ENCODE peak calls at places on chromosomes 1 and 21, in seven cellular contexts. O is H9, D is IMR-90, P is H1, A is mesendoderm, T is mesenchymal stem cell, J is trophoblast cell. C is an unnamed sample.

GRCh38 chr1:156126043-156126700 is 11.7 kb downstream of the LMNA start:
- DNase-seq in O (peak; percentile 84), D (peak; percentile 96), P (peak; percentile 88), A (peak; percentile 94), T (peak; percentile 99), J (peak; percentile 87), C (no peak)

GRCh38 chr1:173223031-173223380 is 15.9 kb upstream of the TNFSF4 start:
- DNase-seq in O (no peak), D (no peak), P (no peak), A (no peak), T (no peak), J (no peak), C (no peak)

GRCh38 chr1:183543619-183544204 is 46.5 kb downstream of the NCF2 start:
- DNase-seq in O (no peak), D (peak; percentile 74), P (no peak), A (peak; percentile 68), T (peak; percentile 76), J (peak; percentile 79), C (no peak)

GRCh38 chr1:67532452-67533216 is 102.4 kb upstream of the SERBP1 start:
- DNase-seq in O (peak; percentile 62), D (peak; percentile 91), P (no peak), A (peak; percentile 89), T (peak; percentile 81), J (peak; percentile 90), C (peak; percentile 56)

GRCh38 chr1:1068077-1068373 is 6.1 kb downstream of the RNF223 start:
- DNase-seq in O (no peak), D (no peak), P (no peak), A (no peak), T (no peak), J (no peak), C (no peak)

GRCh38 chr1:228156518-228156875 is 6.8 kb downstream of the GJC2 start:
- DNase-seq in O (no peak), D (no peak), P (no peak), A (no peak), T (no peak), J (no peak), C (no peak)

GRCh38 chr1:98963359-98963758 is 41.3 kb downstream of the PLPPR5 start:
- DNase-seq in O (no peak), D (peak; percentile 63), P (no peak), A (no peak), T (peak; percentile 37), J (peak; percentile 83), C (no peak)

GRCh38 chr1:4931486-4931885 is 277.1 kb downstream of the AJAP1 start:
- DNase-seq in O (peak; percentile 63), D (no peak), P (no peak), A (peak; percentile 57), T (no peak), J (no peak), C (no peak)

GRCh38 chr1:174005032-174005431 is 17.1 kb downstream of the RC3H1 start:
- DNase-seq in O (no peak), D (peak; percentile 34), P (no peak), A (no peak), T (peak; percentile 48), J (no peak), C (no peak)

GRCh38 chr1:162672678-162673259 is 40.5 kb downstream of the DDR2 start:
- DNase-seq in O (no peak), D (no peak), P (no peak), A (no peak), T (no peak), J (no peak), C (no peak)

GRCh38 chr1:92314024-92314423 is 15.2 kb downstream of the RPAP2 start:
- DNase-seq in O (no peak), D (no peak), P (no peak), A (no peak), T (no peak), J (no peak), C (no peak)

GRCh38 chr1:55402676-55403464 is 187.7 kb upstream of the USP24 start:
- DNase-seq in O (no peak), D (peak; percentile 73), P (no peak), A (no peak), T (no peak), J (no peak), C (no peak)

GRCh38 chr1:165254376-165254775 is 102.1 kb downstream of the LMX1A start:
- DNase-seq in O (no peak), D (no peak), P (no peak), A (no peak), T (no peak), J (no peak), C (no peak)

GRCh38 chr21:38992737-38993136 is 187.0 kb downstream of the ETS2 start:
- DNase-seq in O (no peak), D (no peak), P (no peak), A (no peak), T (no peak), J (no peak), C (no peak)

GRCh38 chr1:112700290-112701226 is 6.4 kb downstream of the RHOC start:
- DNase-seq in O (peak; percentile 86), D (peak; percentile 95), P (peak; percentile 83), A (peak; percentile 98), T (peak; percentile 98), J (peak; percentile 62), C (no peak)

GRCh38 chr1:94621392-94621791 is 79.8 kb upstream of the F3 start:
- DNase-seq in O (no peak), D (peak; percentile 52), P (no peak), A (no peak), T (peak; percentile 44), J (no peak), C (no peak)

GRCh38 chr1:111621050-111621449 is 1.5 kb downstream of the RAP1A start:
- DNase-seq in O (no peak), D (peak; percentile 11), P (no peak), A (no peak), T (no peak), J (no peak), C (no peak)

GRCh38 chr1:111625263-111625662 is 5.7 kb downstream of the RAP1A start:
- DNase-seq in O (no peak), D (no peak), P (no peak), A (no peak), T (no peak), J (no peak), C (no peak)

GRCh38 chr1:111628153-111628552 is 8.6 kb downstream of the RAP1A start:
- DNase-seq in O (no peak), D (no peak), P (no peak), A (peak; percentile 25), T (no peak), J (no peak), C (no peak)

GRCh38 chr1:111622166-111622565 is 2.6 kb downstream of the RAP1A start:
- DNase-seq in O (no peak), D (no peak), P (no peak), A (no peak), T (no peak), J (no peak), C (no peak)

DNA sequence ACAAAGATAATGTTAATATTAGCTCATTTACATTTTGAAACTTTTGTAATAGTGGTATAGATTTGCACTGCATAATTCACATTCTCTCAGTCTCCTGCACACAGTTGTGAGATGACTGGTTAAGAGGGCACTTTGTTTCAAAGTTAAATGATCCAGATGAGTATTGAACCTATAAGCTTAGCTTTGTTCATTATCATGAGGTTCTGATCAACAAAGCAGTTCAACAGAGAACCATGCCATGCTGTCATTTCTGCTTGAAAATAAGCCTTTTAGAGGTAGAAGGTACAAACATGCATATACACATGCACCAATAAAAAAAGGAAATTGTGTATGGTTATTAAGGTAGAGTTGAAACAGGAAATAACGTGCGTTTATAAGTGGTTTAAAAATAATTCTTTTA is 4.8 kb downstream of the RAP1A start:
- DNase-seq in O (no peak), D (no peak), P (no peak), A (no peak), T (no peak), J (no peak), C (no peak)
- H2BK5ac ChIP-seq in O (no peak overlapping the region), D (no peak overlapping the region), P (no peak overlapping the region), A (no peak overlapping the region), T (no peak overlapping the region), J (no peak overlapping the region), C (no peak overlapping the region)

DNA sequence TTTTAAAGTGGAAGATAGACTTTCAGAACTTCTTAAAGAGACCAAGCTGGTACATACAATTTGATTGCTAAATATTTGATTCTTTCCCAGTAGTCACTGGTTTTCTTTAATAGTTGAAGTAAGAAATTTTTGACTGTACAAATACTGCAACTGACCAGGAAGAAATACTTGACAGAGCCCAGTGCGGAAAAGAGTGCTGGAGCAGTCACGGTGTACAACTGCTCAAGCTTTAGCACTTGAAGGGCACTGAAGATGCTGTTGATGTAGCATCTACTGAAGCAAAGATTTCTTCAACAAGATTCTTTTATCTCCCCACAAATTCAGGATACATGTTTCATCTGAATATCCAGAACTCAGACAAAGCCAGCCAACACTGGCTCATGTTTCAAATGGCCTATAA is 41.5 kb downstream of the SLC35F3 start:
- DNase-seq in O (no peak), D (no peak), P (no peak), A (no peak), T (no peak), J (no peak), C (no peak)
- H2BK5ac ChIP-seq in O (no peak overlapping the region), D (no peak overlapping the region), P (no peak overlapping the region), A (no peak overlapping the region), T (no peak overlapping the region), J (no peak overlapping the region), C (no peak overlapping the region)

GRCh38 chr21:42522771-42523170 is 9.1 kb downstream of the SLC37A1 start:
- DNase-seq in O (no peak), D (no peak), P (no peak), A (no peak), T (no peak), J (no peak), C (no peak)

GRCh38 chr21:42521384-42521783 is 7.7 kb downstream of the SLC37A1 start:
- DNase-seq in O (no peak), D (no peak), P (no peak), A (no peak), T (no peak), J (no peak), C (no peak)

GRCh38 chr21:42520628-42521253 is 7.1 kb downstream of the SLC37A1 start:
- DNase-seq in O (peak; percentile 63), D (no peak), P (peak; percentile 65), A (peak; percentile 35), T (no peak), J (no peak), C (no peak)

GRCh38 chr21:42522271-42522670 is 8.6 kb downstream of the SLC37A1 start:
- DNase-seq in O (no peak), D (no peak), P (no peak), A (no peak), T (no peak), J (no peak), C (no peak)

GRCh38 chr21:42521805-42522204 is 8.2 kb downstream of the SLC37A1 start:
- DNase-seq in O (no peak), D (no peak), P (no peak), A (no peak), T (no peak), J (no peak), C (no peak)
- H2BK5ac ChIP-seq in O (no peak overlapping the region), D (no peak overlapping the region), P (no peak overlapping the region), A (no peak overlapping the region), T (no peak overlapping the region), J (no peak overlapping the region), C (no peak overlapping the region)

DNA sequence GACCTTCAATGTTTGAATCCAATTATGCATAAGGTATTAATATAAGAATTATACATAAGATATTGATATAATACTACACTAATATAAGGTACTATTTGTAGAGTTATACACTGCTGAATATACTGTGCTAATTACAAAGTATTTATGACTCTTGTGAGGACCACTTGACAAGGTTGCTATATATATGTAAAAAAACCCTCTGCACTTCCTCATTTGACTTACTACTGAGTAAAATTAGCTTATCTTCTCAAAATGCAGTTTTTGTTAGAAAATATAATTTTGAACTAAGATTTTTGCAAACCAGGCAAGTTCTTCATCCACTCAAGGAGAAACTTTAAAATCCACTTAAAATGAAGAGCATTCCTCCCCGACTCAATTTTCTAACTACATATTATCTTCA is 8.5 kb downstream of the SIKE1 start:
- DNase-seq in O (no peak), D (no peak), P (no peak), A (no peak), T (no peak), J (no peak), C (no peak)
- H2BK5ac ChIP-seq in O (no peak overlapping the region), D (no peak overlapping the region), P (no peak overlapping the region), A (no peak overlapping the region), T (no peak overlapping the region), J (no peak overlapping the region), C (no peak overlapping the region)